ENCODE peak calls at places on chromosome 10, in seven cellular contexts. One of them, this sample, is unnamed.

GRCh38 chr10:46520941-46521340 is 35.5 kb downstream of the GPRIN2 start:
- DNase-seq in nucleus accumbens: no peak
- DNase-seq in GM04504: no peak
- DNase-seq in iris pigment epithelial cell: peak
- DNase-seq in NCI-H2107: no peak
- DNase-seq in NCI-H1105 treated with DMSO at 0.1 percent for 48 hours: peak
- DNase-seq in T-helper 2 cell: peak
- DNase-seq in this sample: peak

GRCh38 chr10:47020491-47020890 is 109.3 kb downstream of the PTPN20 start:
- DNase-seq in T-helper 2 cell: no peak
- DNase-seq in GM04504: no peak
- DNase-seq in NCI-H1105 treated with DMSO at 0.1 percent for 48 hours: no peak
- DNase-seq in nucleus accumbens: no peak
- DNase-seq in iris pigment epithelial cell: peak
- DNase-seq in NCI-H2107: no peak
- DNase-seq in this sample: peak

GRCh38 chr10:1142596-1142995 is 86.4 kb downstream of the WDR37 start:
- DNase-seq in NCI-H1105 treated with DMSO at 0.1 percent for 48 hours: no peak
- DNase-seq in iris pigment epithelial cell: no peak
- DNase-seq in nucleus accumbens: no peak
- DNase-seq in T-helper 2 cell: no peak
- DNase-seq in GM04504: no peak
- DNase-seq in NCI-H2107: no peak
- DNase-seq in this sample: no peak

GRCh38 chr10:50623299-50624153 is at the start of gene SGMS1:
- DNase-seq in T-helper 2 cell: peak
- DNase-seq in nucleus accumbens: peak
- DNase-seq in NCI-H1105 treated with DMSO at 0.1 percent for 48 hours: peak
- DNase-seq in GM04504: peak
- DNase-seq in iris pigment epithelial cell: peak
- DNase-seq in NCI-H2107: peak
- DNase-seq in this sample: peak

GRCh38 chr10:67599597-67599996 is 96.4 kb downstream of the CTNNA3 start:
- DNase-seq in GM04504: no peak
- DNase-seq in iris pigment epithelial cell: no peak
- DNase-seq in NCI-H1105 treated with DMSO at 0.1 percent for 48 hours: no peak
- DNase-seq in T-helper 2 cell: no peak
- DNase-seq in nucleus accumbens: no peak
- DNase-seq in NCI-H2107: no peak
- DNase-seq in this sample: no peak

GRCh38 chr10:60781678-60782077 is 3.4 kb downstream of the CDK1 start:
- DNase-seq in NCI-H1105 treated with DMSO at 0.1 percent for 48 hours: no peak
- DNase-seq in GM04504: no peak
- DNase-seq in iris pigment epithelial cell: no peak
- DNase-seq in nucleus accumbens: no peak
- DNase-seq in T-helper 2 cell: no peak
- DNase-seq in NCI-H2107: no peak
- DNase-seq in this sample: no peak

GRCh38 chr10:34121974-34122282 is 693.2 kb downstream of the PARD3 start:
- DNase-seq in nucleus accumbens: no peak
- DNase-seq in T-helper 2 cell: no peak
- DNase-seq in NCI-H2107: no peak
- DNase-seq in NCI-H1105 treated with DMSO at 0.1 percent for 48 hours: no peak
- DNase-seq in GM04504: no peak
- DNase-seq in iris pigment epithelial cell: peak
- DNase-seq in this sample: peak

GRCh38 chr10:22655312-22655973 is 58.9 kb downstream of the PIP4K2A start:
- DNase-seq in T-helper 2 cell: no peak
- DNase-seq in NCI-H2107: no peak
- DNase-seq in nucleus accumbens: no peak
- DNase-seq in GM04504: peak
- DNase-seq in iris pigment epithelial cell: peak
- DNase-seq in NCI-H1105 treated with DMSO at 0.1 percent for 48 hours: no peak
- DNase-seq in this sample: peak

GRCh38 chr10:119205926-119206602 is 1.3 kb upstream of the GRK5 start:
- DNase-seq in NCI-H1105 treated with DMSO at 0.1 percent for 48 hours: no peak
- DNase-seq in T-helper 2 cell: peak
- DNase-seq in NCI-H2107: no peak
- DNase-seq in nucleus accumbens: peak
- DNase-seq in iris pigment epithelial cell: no peak
- DNase-seq in GM04504: no peak
- DNase-seq in this sample: no peak

GRCh38 chr10:97714401-97715258 is 1.1 kb downstream of the MARVELD1 start:
- DNase-seq in iris pigment epithelial cell: peak
- DNase-seq in NCI-H2107: no peak
- DNase-seq in T-helper 2 cell: no peak
- DNase-seq in nucleus accumbens: no peak
- DNase-seq in GM04504: peak
- DNase-seq in NCI-H1105 treated with DMSO at 0.1 percent for 48 hours: no peak
- DNase-seq in this sample: peak

GRCh38 chr10:24196426-24197039 is 12.4 kb upstream of the KIAA1217 start:
- DNase-seq in GM04504: peak
- DNase-seq in T-helper 2 cell: peak
- DNase-seq in iris pigment epithelial cell: peak
- DNase-seq in NCI-H2107: no peak
- DNase-seq in nucleus accumbens: peak
- DNase-seq in NCI-H1105 treated with DMSO at 0.1 percent for 48 hours: peak
- DNase-seq in this sample: peak

GRCh38 chr10:101444499-101444898 is 90.5 kb downstream of the BTRC start:
- DNase-seq in T-helper 2 cell: no peak
- DNase-seq in nucleus accumbens: no peak
- DNase-seq in iris pigment epithelial cell: no peak
- DNase-seq in NCI-H2107: no peak
- DNase-seq in GM04504: no peak
- DNase-seq in NCI-H1105 treated with DMSO at 0.1 percent for 48 hours: peak
- DNase-seq in this sample: no peak

GRCh38 chr10:127148933-127149220 is 47.5 kb downstream of the INSYN2A start:
- DNase-seq in iris pigment epithelial cell: peak
- DNase-seq in NCI-H2107: no peak
- DNase-seq in T-helper 2 cell: no peak
- DNase-seq in GM04504: peak
- DNase-seq in NCI-H1105 treated with DMSO at 0.1 percent for 48 hours: no peak
- DNase-seq in nucleus accumbens: no peak
- DNase-seq in this sample: peak

GRCh38 chr10:31819393-31819820 is 109.2 kb downstream of the ARHGAP12 start:
- DNase-seq in iris pigment epithelial cell: no peak
- DNase-seq in GM04504: peak
- DNase-seq in NCI-H1105 treated with DMSO at 0.1 percent for 48 hours: no peak
- DNase-seq in nucleus accumbens: no peak
- DNase-seq in NCI-H2107: no peak
- DNase-seq in T-helper 2 cell: no peak
- DNase-seq in this sample: peak

GRCh38 chr10:4294271-4294670 is 509.3 kb upstream of the KLF6 start:
- DNase-seq in GM04504: no peak
- DNase-seq in T-helper 2 cell: no peak
- DNase-seq in NCI-H1105 treated with DMSO at 0.1 percent for 48 hours: no peak
- DNase-seq in iris pigment epithelial cell: no peak
- DNase-seq in NCI-H2107: no peak
- DNase-seq in nucleus accumbens: no peak
- DNase-seq in this sample: no peak

GRCh38 chr10:80609331-80609730 is 71.6 kb downstream of the SH2D4B start:
- DNase-seq in T-helper 2 cell: no peak
- DNase-seq in GM04504: no peak
- DNase-seq in NCI-H2107: no peak
- DNase-seq in iris pigment epithelial cell: no peak
- DNase-seq in nucleus accumbens: no peak
- DNase-seq in NCI-H1105 treated with DMSO at 0.1 percent for 48 hours: no peak
- DNase-seq in this sample: no peak